ENCODE peak calls at places on chromosomes 4 and X, in eight cellular contexts. One of them, this sample, is unnamed. For H3K4me1, the result is how much of the 10 kb centered on the place peaks cover.

GRCh38 chr4:180947421-180947820 is 1295.8 kb upstream of the TENM3 start:
- DNase-seq in IMR-90: peak
- DNase-seq in A549: no peak
- DNase-seq in PC-3: peak
- DNase-seq in HCT116: peak
- DNase-seq in neuronal stem cell: no peak
- DNase-seq in MM.1S: peak
- DNase-seq in fibroblast of lung: peak
- DNase-seq in this sample: peak

GRCh38 chr4:111641813-111642579 is 503.3 kb upstream of the FAM241A start:
- DNase-seq in fibroblast of lung: peak
- DNase-seq in neuronal stem cell: peak
- DNase-seq in HCT116: peak
- DNase-seq in PC-3: peak
- DNase-seq in MM.1S: peak
- DNase-seq in IMR-90: peak
- DNase-seq in A549: peak
- DNase-seq in this sample: peak

GRCh38 chr4:123304151-123305021 is 92.2 kb upstream of the SPRY1 start:
- DNase-seq in A549: no peak
- DNase-seq in HCT116: no peak
- DNase-seq in IMR-90: no peak
- DNase-seq in fibroblast of lung: no peak
- DNase-seq in neuronal stem cell: peak
- DNase-seq in PC-3: no peak
- DNase-seq in MM.1S: no peak
- DNase-seq in this sample: peak

GRCh38 chr4:140996757-140997156 is 136.5 kb downstream of the RNF150 start:
- DNase-seq in MM.1S: no peak
- DNase-seq in HCT116: no peak
- DNase-seq in IMR-90: peak
- DNase-seq in neuronal stem cell: no peak
- DNase-seq in PC-3: no peak
- DNase-seq in fibroblast of lung: peak
- DNase-seq in A549: no peak
- DNase-seq in this sample: no peak

GRCh38 chr4:176769519-176769918 is 23.2 kb downstream of the VEGFC start:
- DNase-seq in HCT116: no peak
- DNase-seq in A549: no peak
- DNase-seq in IMR-90: peak
- DNase-seq in MM.1S: no peak
- DNase-seq in neuronal stem cell: no peak
- DNase-seq in PC-3: peak
- DNase-seq in fibroblast of lung: peak
- DNase-seq in this sample: no peak

GRCh38 chr4:177124436-177124835 is 185.2 kb upstream of the NEIL3 start:
- DNase-seq in HCT116: no peak
- DNase-seq in neuronal stem cell: no peak
- DNase-seq in MM.1S: no peak
- DNase-seq in IMR-90: no peak
- DNase-seq in A549: no peak
- DNase-seq in fibroblast of lung: no peak
- DNase-seq in PC-3: no peak
- DNase-seq in this sample: no peak

GRCh38 chrX:134803551-134804183 is 145.4 kb upstream of the PLAC1 start:
- DNase-seq in IMR-90: no peak
- DNase-seq in A549: no peak
- DNase-seq in PC-3: no peak
- DNase-seq in HCT116: no peak
- DNase-seq in neuronal stem cell: no peak
- DNase-seq in MM.1S: no peak
- DNase-seq in fibroblast of lung: no peak
- DNase-seq in this sample: no peak

GRCh38 chr4:6253111-6253510 is 16.5 kb upstream of the WFS1 start:
- DNase-seq in PC-3: no peak
- DNase-seq in neuronal stem cell: no peak
- DNase-seq in HCT116: no peak
- DNase-seq in A549: no peak
- DNase-seq in IMR-90: no peak
- DNase-seq in MM.1S: no peak
- DNase-seq in fibroblast of lung: no peak
- DNase-seq in this sample: no peak

GRCh38 chr4:8675383-8675782 is 82.8 kb downstream of the CPZ start:
- DNase-seq in neuronal stem cell: peak
- DNase-seq in fibroblast of lung: no peak
- DNase-seq in PC-3: peak
- DNase-seq in IMR-90: peak
- DNase-seq in A549: no peak
- DNase-seq in HCT116: no peak
- DNase-seq in MM.1S: peak
- DNase-seq in this sample: no peak

GRCh38 chrX:47146121-47146935 is 1.3 kb downstream of the RBM10 start:
- DNase-seq in HCT116: no peak
- DNase-seq in fibroblast of lung: no peak
- DNase-seq in neuronal stem cell: no peak
- DNase-seq in A549: no peak
- DNase-seq in IMR-90: no peak
- DNase-seq in PC-3: no peak
- DNase-seq in MM.1S: no peak
- DNase-seq in this sample: no peak

GRCh38 chr4:15653864-15654391 is 1.2 kb downstream of the FBXL5 start:
- DNase-seq in neuronal stem cell: peak
- DNase-seq in PC-3: peak
- DNase-seq in IMR-90: peak
- DNase-seq in A549: no peak
- DNase-seq in HCT116: no peak
- DNase-seq in MM.1S: peak
- DNase-seq in fibroblast of lung: peak
- DNase-seq in this sample: peak

GRCh38 chr4:1604181-1604705 is 79.9 kb downstream of the FAM53A start:
- DNase-seq in MM.1S: no peak
- DNase-seq in HCT116: no peak
- DNase-seq in PC-3: peak
- DNase-seq in A549: peak
- DNase-seq in neuronal stem cell: no peak
- DNase-seq in IMR-90: no peak
- DNase-seq in fibroblast of lung: peak
- DNase-seq in this sample: no peak

GRCh38 chr4:22473268-22473667 is 42.6 kb downstream of the ADGRA3 start:
- DNase-seq in PC-3: no peak
- DNase-seq in MM.1S: no peak
- DNase-seq in IMR-90: peak
- DNase-seq in neuronal stem cell: no peak
- DNase-seq in A549: no peak
- DNase-seq in HCT116: no peak
- DNase-seq in fibroblast of lung: peak
- DNase-seq in this sample: no peak

GRCh38 chr4:25658357-25658771 is 2.7 kb downstream of the SLC34A2 start:
- DNase-seq in A549: no peak
- DNase-seq in fibroblast of lung: no peak
- DNase-seq in MM.1S: no peak
- DNase-seq in PC-3: no peak
- DNase-seq in IMR-90: no peak
- DNase-seq in HCT116: no peak
- DNase-seq in neuronal stem cell: no peak
- DNase-seq in this sample: no peak

GRCh38 chr4:66920514-66920913 is 624.8 kb downstream of the CENPC start:
- DNase-seq in A549: no peak
- DNase-seq in IMR-90: no peak
- DNase-seq in fibroblast of lung: no peak
- DNase-seq in PC-3: no peak
- DNase-seq in neuronal stem cell: no peak
- DNase-seq in MM.1S: no peak
- DNase-seq in HCT116: no peak
- DNase-seq in this sample: no peak

GRCh38 chr4:14877246-14878220 is 124.7 kb upstream of the CPEB2 start:
- DNase-seq in MM.1S: no peak
- DNase-seq in HCT116: no peak
- DNase-seq in IMR-90: no peak
- DNase-seq in A549: no peak
- DNase-seq in PC-3: no peak
- DNase-seq in neuronal stem cell: no peak
- DNase-seq in fibroblast of lung: peak
- DNase-seq in this sample: peak

GRCh38 chrX:118570209-118570608 is 74.6 kb downstream of the DOCK11 start:
- DNase-seq in MM.1S: no peak
- DNase-seq in IMR-90: no peak
- DNase-seq in neuronal stem cell: no peak
- DNase-seq in A549: no peak
- DNase-seq in fibroblast of lung: no peak
- DNase-seq in HCT116: no peak
- DNase-seq in PC-3: no peak
- DNase-seq in this sample: no peak

GRCh38 chr4:158211288-158211687 is 1.0 kb downstream of the TMEM144 start:
- DNase-seq in HCT116: no peak
- DNase-seq in MM.1S: no peak
- DNase-seq in IMR-90: no peak
- DNase-seq in neuronal stem cell: no peak
- DNase-seq in A549: no peak
- DNase-seq in PC-3: no peak
- DNase-seq in fibroblast of lung: no peak
- DNase-seq in this sample: no peak

GRCh38 chr4:158208931-158209640 is 1.2 kb upstream of the TMEM144 start:
- DNase-seq in fibroblast of lung: no peak
- DNase-seq in HCT116: no peak
- DNase-seq in neuronal stem cell: no peak
- DNase-seq in PC-3: no peak
- DNase-seq in MM.1S: peak
- DNase-seq in IMR-90: no peak
- DNase-seq in A549: no peak
- DNase-seq in this sample: no peak

DNA sequence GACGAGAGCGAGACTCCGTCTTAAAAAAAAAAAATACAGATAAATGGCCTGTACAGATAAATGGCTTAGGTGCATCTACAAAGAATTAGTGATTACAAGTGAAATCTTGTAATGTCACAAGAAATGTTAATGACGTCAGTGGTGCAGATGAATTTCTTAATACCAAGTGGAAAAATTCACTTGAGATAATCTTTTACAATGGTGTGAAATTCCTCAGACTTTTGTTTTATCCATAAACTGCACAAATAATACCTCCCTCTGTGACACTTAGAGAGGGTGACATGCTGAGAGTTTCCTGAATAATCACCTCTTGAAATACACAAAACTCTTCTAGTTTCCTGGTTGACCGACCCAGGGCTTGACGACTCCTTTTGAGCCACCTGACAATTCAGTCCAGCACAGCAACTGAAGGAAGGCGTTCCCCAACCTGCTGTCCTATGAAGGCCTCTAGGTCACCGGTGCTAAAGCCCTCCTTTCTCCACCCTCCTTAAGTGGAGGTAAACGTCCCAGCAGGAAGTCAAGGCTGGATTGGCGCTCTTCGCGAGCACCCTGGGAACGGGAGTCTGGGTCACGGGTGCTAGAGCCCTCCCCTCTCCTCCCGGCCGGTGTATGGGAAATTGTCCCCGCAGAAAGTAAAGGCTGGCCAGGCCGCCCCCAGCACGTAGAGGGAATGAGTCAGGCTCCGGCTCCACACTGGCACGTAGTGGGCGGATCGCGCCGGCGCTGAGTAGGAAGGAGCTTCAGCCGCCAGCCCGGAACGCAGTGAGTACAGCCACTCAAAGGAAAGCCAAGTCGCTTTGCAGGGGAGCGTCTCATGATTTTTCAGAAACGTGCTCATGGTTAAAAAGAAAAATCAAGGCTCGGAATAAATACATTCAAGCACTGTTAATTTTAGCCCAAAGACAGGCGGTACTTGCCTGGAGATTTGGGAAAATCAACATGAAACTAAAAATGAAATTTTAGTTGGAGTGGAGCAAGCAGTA is at the start of gene TMEM144:
- DNase-seq in A549: peak
- DNase-seq in MM.1S: peak
- DNase-seq in PC-3: peak
- DNase-seq in HCT116: peak
- DNase-seq in IMR-90: peak
- DNase-seq in fibroblast of lung: peak
- DNase-seq in neuronal stem cell: peak
- DNase-seq in this sample: no peak
- H3K4me2 ChIP-seq in A549: peak
- H3K4me2 ChIP-seq in MM.1S: peak
- H3K4me2 ChIP-seq in PC-3: peak
- H3K4me2 ChIP-seq in HCT116: peak
- H3K4me2 ChIP-seq in IMR-90: peak
- H3K4me2 ChIP-seq in fibroblast of lung: peak
- H3K4me2 ChIP-seq in neuronal stem cell: peak
- H3K4me2 ChIP-seq in this sample: no peak

GRCh38 chrX:12975999-12976558 is 1.2 kb downstream of the TMSB4X start:
- DNase-seq in fibroblast of lung: peak
- DNase-seq in PC-3: peak
- DNase-seq in A549: peak
- DNase-seq in neuronal stem cell: peak
- DNase-seq in HCT116: no peak
- DNase-seq in IMR-90: peak
- DNase-seq in MM.1S: peak
- DNase-seq in this sample: peak
- H3K4me1 ChIP-seq in fibroblast of lung: under half
- H3K4me1 ChIP-seq in PC-3: under half
- H3K4me1 ChIP-seq in A549: under half
- H3K4me1 ChIP-seq in neuronal stem cell: under half
- H3K4me1 ChIP-seq in HCT116: under half
- H3K4me1 ChIP-seq in IMR-90: under half
- H3K4me1 ChIP-seq in MM.1S: under half
- H3K4me1 ChIP-seq in this sample: half or more

GRCh38 chr4:24321637-24322036 is 262.7 kb downstream of the DHX15 start:
- DNase-seq in neuronal stem cell: peak
- DNase-seq in MM.1S: no peak
- DNase-seq in HCT116: no peak
- DNase-seq in PC-3: no peak
- DNase-seq in IMR-90: no peak
- DNase-seq in A549: no peak
- DNase-seq in fibroblast of lung: no peak
- DNase-seq in this sample: no peak
- H3K4me2 ChIP-seq in neuronal stem cell: peak
- H3K4me2 ChIP-seq in MM.1S: no peak
- H3K4me2 ChIP-seq in HCT116: no peak
- H3K4me2 ChIP-seq in PC-3: peak
- H3K4me2 ChIP-seq in IMR-90: no peak
- H3K4me2 ChIP-seq in A549: no peak
- H3K4me2 ChIP-seq in fibroblast of lung: no peak
- H3K4me2 ChIP-seq in this sample: no peak

DNA sequence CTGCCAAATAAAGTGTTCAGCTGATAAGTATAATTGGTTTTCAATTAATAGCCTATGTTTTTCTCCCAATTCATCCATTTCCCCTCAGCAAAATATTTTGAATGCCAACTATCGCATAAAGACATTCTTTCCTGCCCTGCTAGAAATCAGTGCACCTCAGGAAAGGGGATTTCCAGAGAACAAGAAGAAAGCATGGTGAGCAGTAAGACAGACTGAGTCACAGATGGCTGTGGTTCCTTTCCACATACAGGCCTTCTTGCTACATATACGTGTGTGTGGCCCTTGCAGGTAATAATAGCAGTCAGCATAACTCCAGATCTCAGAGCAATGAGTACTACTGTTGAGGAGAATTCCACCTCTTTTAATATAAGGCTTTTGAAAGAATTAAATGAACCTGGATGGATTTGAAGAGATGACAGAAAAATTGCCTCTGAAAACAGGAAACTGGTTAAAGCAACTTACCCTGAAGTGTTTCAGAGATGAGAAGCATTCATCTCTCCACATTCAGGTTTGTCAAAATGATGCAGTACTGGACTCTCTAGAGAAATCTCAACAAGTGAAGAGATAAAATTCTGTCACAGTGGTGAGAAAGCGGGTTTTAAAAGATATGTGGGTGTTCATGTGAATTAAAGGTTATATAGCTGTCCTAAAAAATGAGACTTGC is 13.6 kb downstream of the GASK1B start:
- DNase-seq in A549: no peak
- DNase-seq in fibroblast of lung: peak
- DNase-seq in neuronal stem cell: no peak
- DNase-seq in PC-3: peak
- DNase-seq in MM.1S: peak
- DNase-seq in HCT116: no peak
- DNase-seq in IMR-90: peak
- DNase-seq in this sample: no peak
- H3K4me1 ChIP-seq in A549: under half
- H3K4me1 ChIP-seq in fibroblast of lung: under half
- H3K4me1 ChIP-seq in neuronal stem cell: under half
- H3K4me1 ChIP-seq in PC-3: under half
- H3K4me1 ChIP-seq in MM.1S: under half
- H3K4me1 ChIP-seq in HCT116: under half
- H3K4me1 ChIP-seq in IMR-90: under half
- H3K4me1 ChIP-seq in this sample: under half

This sample was measured in OCI-LY7.